ENCODE peak calls at places on chromosomes 3 and 15, in nine cellular contexts. W is lower leg skin; P is cardiac fibroblast; O is iPS-NIHi11; T is Kasumi-1; H is bronchial epithelial cell; G is activated CD8-positive, alpha-beta memory T cell treated with anti-CD3 and anti-CD28 coated beads for 24 hours; I is GM20000; A is small intestine. K is an unnamed sample.

GRCh38 chr3:160921020-160921635 is 165.1 kb downstream of the PPM1L start:
- DNase-seq in G (no peak), P (peak; percentile 64), H (peak; percentile 31), O (peak; percentile 69), T (peak; percentile 51), W (no peak), A (peak; percentile 31), I (peak; percentile 41), K (no peak)

GRCh38 chr15:59205839-59206622 is 612 bp upstream of the LDHAL6B start:
- DNase-seq in I (peak; percentile 29), A (no peak), W (no peak), H (no peak), G (no peak), P (no peak), T (no peak), O (no peak), K (no peak)

GRCh38 chr15:39135989-39136388 is 444.9 kb upstream of the THBS1 start:
- DNase-seq in G (no peak), P (peak; percentile 78), O (no peak), W (no peak), I (no peak), A (no peak), T (no peak), H (no peak), K (no peak)

GRCh38 chr15:60591491-60592385 is 112.8 kb upstream of the ICE2 start:
- DNase-seq in W (peak; percentile 92), I (peak; percentile 74), H (no peak), O (peak; percentile 63), T (no peak), A (no peak), P (peak; percentile 27), G (peak; percentile 82), K (peak; percentile 50)

GRCh38 chr15:73660455-73660854 is 23.7 kb upstream of the CD276 start:
- DNase-seq in P (no peak), O (no peak), W (no peak), H (no peak), T (no peak), I (no peak), A (peak; percentile 18), G (no peak), K (no peak)

GRCh38 chr3:12158387-12159226 is at the start of gene TIMP4:
- DNase-seq in O (peak; percentile 54), T (no peak), I (no peak), H (peak; percentile 67), W (peak; percentile 89), P (peak; percentile 63), G (no peak), A (peak; percentile 68), K (no peak)

GRCh38 chr3:48400824-48401433 is 28.9 kb downstream of the FBXW12 start:
- DNase-seq in G (peak; percentile 81), A (peak; percentile 82), I (peak; percentile 86), O (peak; percentile 88), W (peak; percentile 85), H (peak; percentile 65), P (peak; percentile 70), T (peak; percentile 51), K (peak; percentile 58)

GRCh38 chr3:8893001-8893400 is 70.3 kb downstream of the RAD18 start:
- DNase-seq in I (no peak), G (no peak), P (no peak), O (no peak), W (no peak), A (no peak), T (no peak), H (no peak), K (no peak)

GRCh38 chr15:41892621-41893421 is 1.0 kb downstream of the SPTBN5 start:
- DNase-seq in G (peak; percentile 73), A (peak; percentile 57), P (peak; percentile 17), T (no peak), O (peak; percentile 65), I (peak; percentile 40), W (no peak), H (no peak), K (no peak)

GRCh38 chr15:51111061-51111460 is 16.4 kb upstream of the TNFAIP8L3 start:
- DNase-seq in H (no peak), W (no peak), T (no peak), I (no peak), O (no peak), A (no peak), G (no peak), P (no peak), K (no peak)

GRCh38 chr3:178155521-178155920 is 380.7 kb upstream of the KCNMB2 start:
- DNase-seq in H (no peak), A (no peak), T (no peak), W (no peak), P (no peak), G (no peak), I (no peak), O (no peak), K (no peak)

GRCh38 chr3:152430223-152431002 is 161.7 kb downstream of the MBNL1 start:
- DNase-seq in O (no peak), P (no peak), T (no peak), G (no peak), I (no peak), A (no peak), W (no peak), H (no peak), K (no peak)

GRCh38 chr3:61236556-61236955 is 14.7 kb downstream of the FHIT start:
- DNase-seq in A (no peak), P (no peak), H (peak; percentile 20), O (no peak), W (no peak), T (peak; percentile 28), I (peak; percentile 66), G (no peak), K (no peak)

GRCh38 chr3:10115326-10116137 is at the start of gene BRK1:
- DNase-seq in O (peak; percentile 99), A (peak; percentile 98), G (peak; percentile 93), P (peak; percentile 98), H (peak; percentile 92), T (peak; percentile 97), W (peak; percentile 98), I (peak; percentile 99), K (peak; percentile 93)

GRCh38 chr3:126267976-126268615 is 87.7 kb upstream of the ALDH1L1 start:
- DNase-seq in H (no peak), W (peak; percentile 78), O (no peak), T (no peak), I (no peak), G (no peak), P (no peak), A (no peak), K (no peak)

GRCh38 chr3:71104090-71104489 is 479.4 kb downstream of the FOXP1 start:
- DNase-seq in H (peak; percentile 60), W (no peak), I (no peak), P (peak; percentile 63), A (no peak), G (no peak), O (no peak), T (no peak), K (no peak)

GRCh38 chr3:50890688-50891344 is 216.1 kb downstream of the DOCK3 start:
- DNase-seq in P (no peak), H (no peak), W (no peak), I (no peak), O (peak; percentile 27), T (no peak), A (no peak), G (no peak), K (no peak)

GRCh38 chr3:98779936-98780335 is 16.8 kb downstream of the ST3GAL6 start:
- DNase-seq in A (no peak), T (no peak), P (peak; percentile 82), I (no peak), G (no peak), W (no peak), H (peak; percentile 38), O (no peak), K (no peak)

GRCh38 chr15:52997123-52997522 is 207.0 kb upstream of the ONECUT1 start:
- DNase-seq in O (no peak), W (no peak), I (no peak), G (no peak), T (no peak), P (no peak), A (no peak), H (no peak), K (no peak)

GRCh38 chr3:172307143-172307560 is 141.1 kb downstream of the GHSR start:
- DNase-seq in T (no peak), H (peak; percentile 72), P (peak; percentile 44), W (no peak), G (no peak), I (no peak), O (no peak), A (peak; percentile 54), K (no peak)

GRCh38 chr3:13565581-13566461 is 16.9 kb downstream of the FBLN2 start:
- DNase-seq in T (no peak), W (no peak), H (no peak), O (no peak), I (no peak), A (no peak), P (no peak), G (no peak), K (no peak)

GRCh38 chr3:78791745-78792144 is 976.1 kb downstream of the ROBO1 start:
- DNase-seq in T (no peak), G (no peak), P (no peak), I (no peak), O (no peak), H (no peak), A (no peak), W (no peak), K (no peak)

GRCh38 chr15:88454867-88455810 is 12.0 kb downstream of the MRPL46 start:
- DNase-seq in I (peak; percentile 50), P (peak; percentile 82), G (peak; percentile 63), A (peak; percentile 79), W (peak; percentile 72), O (peak; percentile 82), T (peak; percentile 75), H (peak; percentile 64), K (peak; percentile 42)

GRCh38 chr3:16173696-16174355 is 654 bp upstream of the GALNT15 start:
- DNase-seq in H (no peak), A (no peak), G (no peak), W (peak; percentile 82), O (no peak), P (no peak), I (no peak), T (no peak), K (no peak)

GRCh38 chr3:5563537-5564277 is 376.2 kb downstream of the EDEM1 start:
- DNase-seq in G (no peak), O (no peak), H (no peak), T (no peak), W (no peak), A (no peak), I (no peak), P (no peak), K (no peak)

GRCh38 chr3:47799733-47800132 is 3.2 kb upstream of the DHX30 start:
- DNase-seq in P (no peak), G (no peak), O (no peak), W (no peak), A (no peak), T (peak; percentile 41), I (no peak), H (no peak), K (no peak)

GRCh38 chr3:13420817-13421755 is 964 bp upstream of the NUP210 start:
- DNase-seq in O (no peak), A (peak; percentile 27), H (no peak), P (no peak), G (peak; percentile 84), T (no peak), I (peak; percentile 78), W (no peak), K (peak; percentile 79)

GRCh38 chr3:115518100-115518852 is 105.0 kb upstream of the GAP43 start:
- DNase-seq in O (peak; percentile 66), I (no peak), T (no peak), A (peak; percentile 25), H (peak; percentile 87), P (peak; percentile 87), G (no peak), W (no peak), K (no peak)

GRCh38 chr15:97248376-97248775 is 712.1 kb upstream of the ARRDC4 start:
- DNase-seq in H (no peak), T (no peak), P (no peak), I (no peak), W (no peak), O (no peak), G (no peak), A (no peak), K (no peak)

GRCh38 chr15:85408270-85408746 is 27.9 kb downstream of the AKAP13 start:
- DNase-seq in G (no peak), A (no peak), H (no peak), O (no peak), W (no peak), I (no peak), P (no peak), T (peak; percentile 9), K (peak; percentile 34)

GRCh38 chr15:95557226-95558046 is 773.1 kb upstream of the NR2F2 start:
- DNase-seq in H (peak; percentile 91), W (no peak), P (peak; percentile 93), O (no peak), I (no peak), A (no peak), T (peak; percentile 1), G (no peak), K (no peak)

K was measured in activated naive CD4-positive, alpha-beta T cell treated with anti-CD3 and anti-CD28 coated beads, Interleukin-2, amount 50 U/mL, for 16 hours.